ENCODE peak calls at places on chromosomes 5 and 9, in six cellular contexts. One of them, this sample, is unnamed.

GRCh38 chr5:28523887-28524637 is 1485.7 kb upstream of the CDH9 start:
- DNase-seq in trophoblast cell: no peak
- DNase-seq in IMR-90: peak; percentile 53
- DNase-seq in H1: no peak
- DNase-seq in neuronal stem cell: no peak
- DNase-seq in mesenchymal stem cell: peak; percentile 61
- DNase-seq in this sample: no peak

GRCh38 chr5:143124593-143124992 is 278.9 kb downstream of the NR3C1 start:
- DNase-seq in trophoblast cell: no peak
- DNase-seq in IMR-90: no peak
- DNase-seq in H1: no peak
- DNase-seq in neuronal stem cell: no peak
- DNase-seq in mesenchymal stem cell: no peak
- DNase-seq in this sample: no peak

GRCh38 chr9:107350443-107350842 is 67.4 kb downstream of the RAD23B start:
- DNase-seq in trophoblast cell: no peak
- DNase-seq in IMR-90: no peak
- DNase-seq in H1: no peak
- DNase-seq in neuronal stem cell: no peak
- DNase-seq in mesenchymal stem cell: no peak
- DNase-seq in this sample: no peak

GRCh38 chr5:76180817-76181805 is 97.9 kb downstream of the SV2C start:
- DNase-seq in trophoblast cell: peak; percentile 43
- DNase-seq in IMR-90: no peak
- DNase-seq in H1: no peak
- DNase-seq in neuronal stem cell: no peak
- DNase-seq in mesenchymal stem cell: peak; percentile 25
- DNase-seq in this sample: no peak

GRCh38 chr5:175457466-175457865 is 13.5 kb upstream of the DRD1 start:
- DNase-seq in trophoblast cell: no peak
- DNase-seq in IMR-90: no peak
- DNase-seq in H1: no peak
- DNase-seq in neuronal stem cell: no peak
- DNase-seq in mesenchymal stem cell: no peak
- DNase-seq in this sample: no peak

GRCh38 chr5:57600321-57600720 is 117.7 kb upstream of the ACTBL2 start:
- DNase-seq in trophoblast cell: no peak
- DNase-seq in IMR-90: peak; percentile 49
- DNase-seq in H1: no peak
- DNase-seq in neuronal stem cell: no peak
- DNase-seq in mesenchymal stem cell: no peak
- DNase-seq in this sample: no peak

GRCh38 chr5:104096451-104096850 is 533.9 kb upstream of the NUDT12 start:
- DNase-seq in trophoblast cell: no peak
- DNase-seq in IMR-90: no peak
- DNase-seq in H1: no peak
- DNase-seq in neuronal stem cell: no peak
- DNase-seq in mesenchymal stem cell: no peak
- DNase-seq in this sample: no peak

GRCh38 chr5:141634720-141635119 is 1.9 kb downstream of the HDAC3 start:
- DNase-seq in trophoblast cell: no peak
- DNase-seq in IMR-90: no peak
- DNase-seq in H1: no peak
- DNase-seq in neuronal stem cell: no peak
- DNase-seq in mesenchymal stem cell: no peak
- DNase-seq in this sample: no peak

GRCh38 chr9:137077010-137077747 is at the start of gene UAP1L1:
- DNase-seq in trophoblast cell: peak; percentile 51
- DNase-seq in IMR-90: peak; percentile 42
- DNase-seq in H1: peak; percentile 78
- DNase-seq in neuronal stem cell: no peak
- DNase-seq in mesenchymal stem cell: peak; percentile 72
- DNase-seq in this sample: peak; percentile 72

GRCh38 chr5:179153341-179153901 is 93.2 kb downstream of the ZNF354C start:
- DNase-seq in trophoblast cell: no peak
- DNase-seq in IMR-90: no peak
- DNase-seq in H1: no peak
- DNase-seq in neuronal stem cell: no peak
- DNase-seq in mesenchymal stem cell: no peak
- DNase-seq in this sample: no peak

GRCh38 chr9:734831-735511 is 106.5 kb upstream of the DMRT1 start:
- DNase-seq in trophoblast cell: peak; percentile 63
- DNase-seq in IMR-90: peak; percentile 97
- DNase-seq in H1: no peak
- DNase-seq in neuronal stem cell: no peak
- DNase-seq in mesenchymal stem cell: peak; percentile 94
- DNase-seq in this sample: no peak

GRCh38 chr5:80871541-80871961 is 88.6 kb upstream of the RASGRF2 start:
- DNase-seq in trophoblast cell: peak; percentile 15
- DNase-seq in IMR-90: peak; percentile 74
- DNase-seq in H1: no peak
- DNase-seq in neuronal stem cell: no peak
- DNase-seq in mesenchymal stem cell: peak; percentile 49
- DNase-seq in this sample: no peak

GRCh38 chr5:53418409-53418808 is 62.0 kb upstream of the FST start:
- DNase-seq in trophoblast cell: no peak
- DNase-seq in IMR-90: peak; percentile 61
- DNase-seq in H1: no peak
- DNase-seq in neuronal stem cell: peak; percentile 14
- DNase-seq in mesenchymal stem cell: peak; percentile 37
- DNase-seq in this sample: no peak

GRCh38 chr9:117411547-117411946 is 3.3 kb downstream of the ASTN2 start:
- DNase-seq in trophoblast cell: peak; percentile 37
- DNase-seq in IMR-90: peak; percentile 6
- DNase-seq in H1: peak; percentile 86
- DNase-seq in neuronal stem cell: peak; percentile 56
- DNase-seq in mesenchymal stem cell: peak; percentile 37
- DNase-seq in this sample: peak; percentile 80

GRCh38 chr5:177429248-177430045 is 3.0 kb downstream of the GRK6 start:
- DNase-seq in trophoblast cell: peak; percentile 33
- DNase-seq in IMR-90: no peak
- DNase-seq in H1: no peak
- DNase-seq in neuronal stem cell: no peak
- DNase-seq in mesenchymal stem cell: no peak
- DNase-seq in this sample: no peak

GRCh38 chr5:31193591-31194457 is at the start of gene CDH6:
- DNase-seq in trophoblast cell: no peak
- DNase-seq in IMR-90: peak; percentile 75
- DNase-seq in H1: peak; percentile 79
- DNase-seq in neuronal stem cell: peak; percentile 90
- DNase-seq in mesenchymal stem cell: peak; percentile 31
- DNase-seq in this sample: peak; percentile 92

GRCh38 chr5:81397169-81397568 is 3.2 kb upstream of the ACOT12 start:
- DNase-seq in trophoblast cell: no peak
- DNase-seq in IMR-90: peak; percentile 33
- DNase-seq in H1: no peak
- DNase-seq in neuronal stem cell: no peak
- DNase-seq in mesenchymal stem cell: peak; percentile 27
- DNase-seq in this sample: no peak

GRCh38 chr5:158382473-158382872 is 523.5 kb upstream of the CLINT1 start:
- DNase-seq in trophoblast cell: peak; percentile 60
- DNase-seq in IMR-90: peak; percentile 97
- DNase-seq in H1: no peak
- DNase-seq in neuronal stem cell: no peak
- DNase-seq in mesenchymal stem cell: peak; percentile 96
- DNase-seq in this sample: peak; percentile 42

GRCh38 chr5:142474426-142474825 is 149.6 kb upstream of the SPRY4 start:
- DNase-seq in trophoblast cell: peak; percentile 55
- DNase-seq in IMR-90: no peak
- DNase-seq in H1: no peak
- DNase-seq in neuronal stem cell: no peak
- DNase-seq in mesenchymal stem cell: peak; percentile 37
- DNase-seq in this sample: no peak

GRCh38 chr5:92332039-92332438 is 948.9 kb upstream of the ARRDC3 start:
- DNase-seq in trophoblast cell: no peak
- DNase-seq in IMR-90: peak; percentile 55
- DNase-seq in H1: no peak
- DNase-seq in neuronal stem cell: no peak
- DNase-seq in mesenchymal stem cell: peak; percentile 61
- DNase-seq in this sample: no peak

GRCh38 chr9:123401879-123402513 is 46.0 kb downstream of the CRB2 start:
- DNase-seq in trophoblast cell: peak; percentile 37
- DNase-seq in IMR-90: peak; percentile 57
- DNase-seq in H1: no peak
- DNase-seq in neuronal stem cell: peak; percentile 64
- DNase-seq in mesenchymal stem cell: peak; percentile 55
- DNase-seq in this sample: no peak

GRCh38 chr9:69861011-69861410 is 40.4 kb downstream of the CFAP95 start:
- DNase-seq in trophoblast cell: no peak
- DNase-seq in IMR-90: no peak
- DNase-seq in H1: no peak
- DNase-seq in neuronal stem cell: no peak
- DNase-seq in mesenchymal stem cell: no peak
- DNase-seq in this sample: no peak

GRCh38 chr9:133907302-133907880 is 84.7 kb downstream of the VAV2 start:
- DNase-seq in trophoblast cell: no peak
- DNase-seq in IMR-90: no peak
- DNase-seq in H1: no peak
- DNase-seq in neuronal stem cell: no peak
- DNase-seq in mesenchymal stem cell: no peak
- DNase-seq in this sample: no peak

GRCh38 chr5:149011084-149011483 is 51.8 kb downstream of the SH3TC2 start:
- DNase-seq in trophoblast cell: peak; percentile 74
- DNase-seq in IMR-90: peak; percentile 50
- DNase-seq in H1: no peak
- DNase-seq in neuronal stem cell: no peak
- DNase-seq in mesenchymal stem cell: peak; percentile 26
- DNase-seq in this sample: no peak

GRCh38 chr5:132387649-132388117 is 18.2 kb downstream of the SLC22A5 start:
- DNase-seq in trophoblast cell: peak; percentile 40
- DNase-seq in IMR-90: peak; percentile 99
- DNase-seq in H1: no peak
- DNase-seq in neuronal stem cell: no peak
- DNase-seq in mesenchymal stem cell: peak; percentile 99
- DNase-seq in this sample: no peak

GRCh38 chr5:171493646-171494393 is 74.4 kb downstream of the FGF18 start:
- DNase-seq in trophoblast cell: no peak
- DNase-seq in IMR-90: no peak
- DNase-seq in H1: no peak
- DNase-seq in neuronal stem cell: no peak
- DNase-seq in mesenchymal stem cell: no peak
- DNase-seq in this sample: no peak

DNA sequence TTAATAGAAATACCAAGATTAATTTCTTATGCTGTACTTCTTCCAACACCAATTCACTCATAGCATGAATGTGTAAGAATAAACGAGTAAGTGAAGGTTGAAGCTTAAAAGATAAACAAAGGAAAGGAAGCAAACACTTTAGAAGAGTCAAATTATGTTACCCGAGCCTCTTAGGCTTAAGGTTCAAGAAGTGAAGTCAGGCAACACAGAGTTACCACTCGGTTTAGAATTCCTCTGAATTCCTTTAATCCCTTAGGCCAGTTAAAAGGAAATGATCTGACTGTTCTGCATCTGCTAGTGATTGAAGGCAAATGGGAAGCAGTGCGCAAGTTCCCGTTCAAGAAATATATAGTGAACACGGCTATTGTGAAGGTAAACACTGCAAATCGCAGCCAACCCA is 836.9 kb upstream of the ZNF608 start:
- DNase-seq in trophoblast cell: no peak
- DNase-seq in IMR-90: no peak
- DNase-seq in H1: no peak
- DNase-seq in neuronal stem cell: no peak
- DNase-seq in mesenchymal stem cell: peak; percentile 22
- DNase-seq in this sample: no peak
- H3K14ac ChIP-seq in trophoblast cell: no peak overlapping the region
- H3K14ac ChIP-seq in IMR-90: no peak overlapping the region
- H3K14ac ChIP-seq in H1: no peak overlapping the region
- H3K14ac ChIP-seq in neuronal stem cell: no peak overlapping the region
- H3K14ac ChIP-seq in mesenchymal stem cell: no peak overlapping the region
- H3K14ac ChIP-seq in this sample: no peak overlapping the region

DNA sequence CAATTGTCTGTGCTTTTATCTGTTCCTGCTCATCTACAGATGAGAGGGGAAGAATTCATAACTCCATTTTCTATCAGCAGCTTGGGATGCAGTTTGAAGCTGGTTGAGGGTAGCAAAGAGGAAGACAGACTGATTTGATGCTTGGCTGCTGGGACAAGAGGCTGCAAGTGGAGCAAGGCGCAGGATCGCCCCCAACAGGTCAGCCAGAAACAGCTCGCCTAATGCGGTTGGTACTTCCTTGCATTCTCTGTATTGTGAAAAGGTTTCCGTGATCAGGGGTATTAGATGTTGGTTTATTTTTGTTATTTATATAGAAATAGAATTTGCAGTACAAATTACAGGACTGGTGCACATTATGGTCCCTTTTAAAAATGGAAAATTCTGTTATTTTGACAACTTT is 40.6 kb downstream of the ZNF883 start:
- DNase-seq in trophoblast cell: peak; percentile 2
- DNase-seq in IMR-90: peak; percentile 1
- DNase-seq in H1: peak; percentile 54
- DNase-seq in neuronal stem cell: no peak
- DNase-seq in mesenchymal stem cell: no peak
- DNase-seq in this sample: peak; percentile 57
- H3K14ac ChIP-seq in trophoblast cell: no peak overlapping the region
- H3K14ac ChIP-seq in IMR-90: no peak overlapping the region
- H3K14ac ChIP-seq in H1: no peak overlapping the region
- H3K14ac ChIP-seq in neuronal stem cell: no peak overlapping the region
- H3K14ac ChIP-seq in mesenchymal stem cell: no peak overlapping the region
- H3K14ac ChIP-seq in this sample: no peak overlapping the region

DNA sequence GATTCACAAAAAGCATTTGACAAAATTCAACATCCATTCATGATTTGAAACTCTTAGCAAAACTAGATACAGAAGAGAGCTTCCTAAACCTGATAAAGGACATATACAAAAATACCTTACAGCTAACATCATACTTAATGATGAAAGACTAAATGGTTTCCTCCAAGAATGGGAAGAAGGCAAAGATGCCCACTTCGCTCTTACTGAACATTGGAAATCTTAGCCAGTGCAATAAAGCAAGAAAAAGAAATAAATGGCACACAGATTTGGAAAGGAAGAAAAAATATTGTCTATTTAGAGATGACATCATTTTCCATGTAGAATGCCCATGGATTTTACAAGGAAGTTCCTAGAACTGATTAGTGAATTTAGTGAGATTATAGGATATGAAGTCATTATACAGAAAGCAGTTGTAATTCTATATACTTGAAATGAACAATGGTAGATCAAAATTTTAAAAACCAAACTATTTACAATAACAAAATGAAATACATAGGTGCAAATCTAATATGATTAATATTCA is 64.4 kb downstream of the NAA35 start:
- DNase-seq in trophoblast cell: no peak
- DNase-seq in IMR-90: no peak
- DNase-seq in H1: no peak
- DNase-seq in neuronal stem cell: no peak
- DNase-seq in mesenchymal stem cell: no peak
- DNase-seq in this sample: no peak
- H3K14ac ChIP-seq in trophoblast cell: no peak overlapping the region
- H3K14ac ChIP-seq in IMR-90: no peak overlapping the region
- H3K14ac ChIP-seq in H1: no peak overlapping the region
- H3K14ac ChIP-seq in neuronal stem cell: no peak overlapping the region
- H3K14ac ChIP-seq in mesenchymal stem cell: no peak overlapping the region
- H3K14ac ChIP-seq in this sample: no peak overlapping the region

DNA sequence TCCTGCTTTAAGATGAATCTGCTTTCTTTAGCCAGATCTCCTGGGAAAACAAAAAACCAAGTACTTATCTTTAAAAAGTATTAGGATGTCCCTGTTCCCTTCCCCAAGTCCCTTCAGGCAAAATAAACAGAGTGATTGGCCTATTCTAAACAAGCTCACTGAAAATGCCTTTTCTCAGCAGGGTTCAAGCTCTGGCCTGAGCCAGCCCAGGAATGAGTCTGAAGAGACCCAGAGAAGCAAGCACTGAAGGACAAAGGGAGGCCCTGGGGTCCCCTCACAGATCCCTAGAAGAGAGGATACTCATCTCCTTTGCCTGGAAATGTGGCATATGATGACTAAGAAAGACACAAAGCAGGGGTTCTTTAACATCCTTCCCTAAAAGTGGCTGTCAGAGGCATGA is 66.8 kb upstream of the MAP1B start:
- DNase-seq in trophoblast cell: no peak
- DNase-seq in IMR-90: no peak
- DNase-seq in H1: no peak
- DNase-seq in neuronal stem cell: no peak
- DNase-seq in mesenchymal stem cell: no peak
- DNase-seq in this sample: no peak
- H3K14ac ChIP-seq in trophoblast cell: no peak overlapping the region
- H3K14ac ChIP-seq in IMR-90: no peak overlapping the region
- H3K14ac ChIP-seq in H1: no peak overlapping the region
- H3K14ac ChIP-seq in neuronal stem cell: no peak overlapping the region
- H3K14ac ChIP-seq in mesenchymal stem cell: no peak overlapping the region
- H3K14ac ChIP-seq in this sample: no peak overlapping the region

This sample was measured in H9.